ENCODE peak calls at places on chromosomes 5 and 9, in nine cellular contexts. I is iris pigment epithelial cell, N is mammary epithelial cell, O is glutamatergic neuron, G is brain microvascular endothelial cell, C is GM13977, D is GM12865, E is astrocyte, S is SW480. R is an unnamed sample.

GRCh38 chr9:33351547-33351946 is 50.8 kb downstream of the AQP7 start:
- DNase-seq in I (no peak), N (peak), O (no peak), G (no peak), C (no peak), D (no peak), E (no peak), S (no peak), R (no peak)

GRCh38 chr5:155082401-155082800 is 68.8 kb downstream of the KIF4B start:
- DNase-seq in I (peak), N (peak), O (no peak), G (peak), C (no peak), D (no peak), E (peak), S (peak), R (peak)

GRCh38 chr5:143261748-143262392 is 141.6 kb downstream of the NR3C1 start:
- DNase-seq in I (peak), N (peak), O (no peak), G (peak), C (no peak), D (no peak), E (peak), S (no peak), R (no peak)

GRCh38 chr9:97632406-97632991 is 669 bp downstream of the TSTD2 start:
- DNase-seq in I (peak), N (no peak), O (peak), G (peak), C (no peak), D (no peak), E (peak), S (no peak), R (peak)

GRCh38 chr5:87169300-87169991 is 98.2 kb upstream of the RASA1 start:
- DNase-seq in I (peak), N (peak), O (no peak), G (no peak), C (no peak), D (no peak), E (peak), S (no peak), R (no peak)

GRCh38 chr5:445591-445990 is 2.6 kb downstream of the EXOC3 start:
- DNase-seq in I (no peak), N (no peak), O (peak), G (no peak), C (no peak), D (no peak), E (no peak), S (no peak), R (no peak)

GRCh38 chr9:36935332-36935731 is 98.7 kb downstream of the PAX5 start:
- DNase-seq in I (no peak), N (no peak), O (no peak), G (no peak), C (peak), D (peak), E (no peak), S (no peak), R (no peak)

GRCh38 chr5:139760066-139761056 is 35.2 kb upstream of the PSD2 start:
- DNase-seq in I (no peak), N (no peak), O (no peak), G (peak), C (no peak), D (no peak), E (peak), S (peak), R (no peak)

GRCh38 chr9:15271403-15271802 is 35.6 kb downstream of the TTC39B start:
- DNase-seq in I (no peak), N (no peak), O (no peak), G (no peak), C (no peak), D (peak), E (no peak), S (no peak), R (no peak)

GRCh38 chr9:124007157-124007460 is 4.5 kb upstream of the LHX2 start:
- DNase-seq in I (no peak), N (no peak), O (no peak), G (no peak), C (no peak), D (no peak), E (no peak), S (no peak), R (no peak)

GRCh38 chr5:42005561-42006153 is 80.6 kb downstream of the FBXO4 start:
- DNase-seq in I (peak), N (peak), O (no peak), G (no peak), C (peak), D (peak), E (peak), S (peak), R (no peak)

GRCh38 chr5:10434392-10434791 is 7.3 kb upstream of the ROPN1L start:
- DNase-seq in I (peak), N (no peak), O (no peak), G (no peak), C (no peak), D (no peak), E (peak), S (no peak), R (no peak)

GRCh38 chr5:4523038-4523437 is 617.1 kb upstream of the ADAMTS16 start:
- DNase-seq in I (no peak), N (no peak), O (no peak), G (no peak), C (no peak), D (no peak), E (no peak), S (no peak), R (no peak)

GRCh38 chr9:125674981-125675973 is 31.7 kb downstream of the MAPKAP1 start:
- DNase-seq in I (peak), N (peak), O (no peak), G (peak), C (no peak), D (no peak), E (peak), S (peak), R (peak)

GRCh38 chr9:135332516-135332915 is 147.1 kb upstream of the PPP1R26 start:
- DNase-seq in I (no peak), N (no peak), O (no peak), G (no peak), C (no peak), D (no peak), E (no peak), S (no peak), R (no peak)

GRCh38 chr9:16039988-16040761 is 487.3 kb downstream of the CCDC171 start:
- DNase-seq in I (peak), N (no peak), O (no peak), G (peak), C (no peak), D (no peak), E (peak), S (peak), R (peak)

GRCh38 chr9:36328798-36329411 is 70.7 kb upstream of the GNE start:
- DNase-seq in I (peak), N (peak), O (no peak), G (peak), C (peak), D (peak), E (peak), S (peak), R (peak)

GRCh38 chr9:130301483-130302286 is 36.1 kb downstream of the HMCN2 start:
- DNase-seq in I (no peak), N (no peak), O (no peak), G (peak), C (no peak), D (no peak), E (peak), S (no peak), R (no peak)

GRCh38 chr9:12774861-12775367 is at the start of gene LURAP1L:
- DNase-seq in I (peak), N (peak), O (no peak), G (peak), C (peak), D (no peak), E (peak), S (peak), R (peak)

GRCh38 chr5:179167871-179168451 is 107.8 kb downstream of the ZNF354C start:
- DNase-seq in I (no peak), N (no peak), O (no peak), G (no peak), C (no peak), D (no peak), E (no peak), S (no peak), R (no peak)

GRCh38 chr5:81216152-81216551 is 17.0 kb upstream of the CKMT2 start:
- DNase-seq in I (no peak), N (no peak), O (no peak), G (no peak), C (no peak), D (no peak), E (no peak), S (no peak), R (no peak)

GRCh38 chr9:114889802-114890224 is 40.6 kb downstream of the TNFSF8 start:
- DNase-seq in I (peak), N (peak), O (no peak), G (no peak), C (no peak), D (no peak), E (peak), S (no peak), R (no peak)

GRCh38 chr9:120212153-120212852 is 367.7 kb downstream of the CDK5RAP2 start:
- DNase-seq in I (no peak), N (no peak), O (no peak), G (no peak), C (peak), D (peak), E (no peak), S (no peak), R (no peak)

GRCh38 chr9:134677743-134678142 is 36.1 kb downstream of the COL5A1 start:
- DNase-seq in I (no peak), N (no peak), O (no peak), G (no peak), C (no peak), D (no peak), E (no peak), S (no peak), R (no peak)

GRCh38 chr9:83623634-83623991 is 670 bp downstream of the IDNK start:
- DNase-seq in I (no peak), N (no peak), O (no peak), G (no peak), C (no peak), D (peak), E (no peak), S (peak), R (no peak)